ENCODE peak calls at places on chromosomes 7 and 10, in nine cellular contexts. R, F, U, Z, D, S, X, H and K are unnamed samples.

GRCh38 chr10:78211476-78212110 is 177.9 kb downstream of the RPS24 start:
- DNase-seq in U (no peak), R (no peak), Z (peak), S (peak), H (peak), F (no peak), X (peak), D (no peak), K (no peak)

GRCh38 chr7:27096756-27097514 is 1.1 kb upstream of the HOXA1 start:
- DNase-seq in U (no peak), F (peak), S (no peak), R (peak), X (no peak), D (peak), H (peak), Z (no peak), K (no peak)

GRCh38 chr10:70137135-70137534 is 4.5 kb upstream of the AIFM2 start:
- DNase-seq in U (no peak), R (no peak), F (no peak), Z (no peak), X (no peak), D (no peak), S (no peak), H (no peak), K (no peak)

GRCh38 chr10:5563991-5564536 is 39.3 kb downstream of the CALML3 start:
- DNase-seq in D (peak), R (no peak), F (peak), Z (no peak), S (peak), U (peak), X (no peak), H (no peak), K (peak)

GRCh38 chr10:82277591-82277990 is 402.6 kb downstream of the NRG3 start:
- DNase-seq in Z (no peak), R (no peak), D (no peak), H (no peak), U (no peak), F (no peak), S (no peak), X (no peak), K (no peak)

GRCh38 chr10:15202639-15203038 is 34.1 kb upstream of the NMT2 start:
- DNase-seq in R (no peak), U (no peak), X (no peak), S (no peak), Z (no peak), D (no peak), F (no peak), H (no peak), K (no peak)

GRCh38 chr10:103114876-103115275 is 78.2 kb downstream of the NT5C2 start:
- DNase-seq in H (no peak), Z (no peak), F (no peak), S (no peak), D (no peak), U (no peak), X (no peak), R (peak), K (no peak)

GRCh38 chr10:14052926-14053325 is 277.8 kb downstream of the FRMD4A start:
- DNase-seq in Z (no peak), H (no peak), S (no peak), U (no peak), F (no peak), X (no peak), R (no peak), D (no peak), K (no peak)

GRCh38 chr10:115706482-115707076 is 566.4 kb downstream of the GFRA1 start:
- DNase-seq in X (peak), F (no peak), Z (no peak), S (no peak), D (no peak), U (no peak), H (peak), R (peak), K (no peak)

GRCh38 chr7:66256281-66256680 is 51.1 kb downstream of the TPST1 start:
- DNase-seq in S (no peak), H (no peak), F (no peak), Z (no peak), R (no peak), U (no peak), X (no peak), D (no peak), K (no peak)

GRCh38 chr7:130486114-130486962 is 5.5 kb upstream of the MEST start:
- DNase-seq in F (peak), R (peak), X (peak), Z (peak), U (peak), D (peak), H (peak), S (peak), K (peak)

GRCh38 chr10:72704117-72704516 is 12.2 kb downstream of the MCU start:
- DNase-seq in Z (no peak), D (no peak), H (no peak), X (no peak), F (no peak), U (no peak), S (no peak), R (no peak), K (no peak)

GRCh38 chr7:13050703-13051102 is 363.3 kb downstream of the ARL4A start:
- DNase-seq in S (no peak), D (no peak), U (no peak), F (no peak), R (no peak), Z (no peak), X (no peak), H (no peak), K (no peak)

GRCh38 chr7:74477188-74477587 is 23.5 kb downstream of the GTF2IRD1 start:
- DNase-seq in R (peak), U (no peak), D (peak), F (no peak), Z (no peak), S (no peak), H (no peak), X (no peak), K (no peak)

GRCh38 chr10:98338318-98338717 is 70.3 kb upstream of the LOXL4 start:
- DNase-seq in X (no peak), S (no peak), F (no peak), H (no peak), U (no peak), Z (no peak), R (no peak), D (peak), K (no peak)

GRCh38 chr7:132155715-132156114 is 420.6 kb downstream of the PLXNA4 start:
- DNase-seq in D (no peak), H (no peak), S (no peak), R (no peak), F (no peak), X (no peak), Z (no peak), U (no peak), K (no peak)

GRCh38 chr7:127619681-127620405 is 1.9 kb upstream of the PAX4 start:
- DNase-seq in D (no peak), X (no peak), H (peak), U (no peak), R (no peak), F (no peak), S (no peak), Z (no peak), K (no peak)

GRCh38 chr10:45653454-45653853 is 19.1 kb downstream of the ZFAND4 start:
- DNase-seq in H (no peak), U (no peak), F (no peak), D (no peak), X (no peak), Z (no peak), S (no peak), R (no peak), K (no peak)

GRCh38 chr10:131422731-131423130 is 111.2 kb upstream of the TCERG1L start:
- DNase-seq in R (no peak), H (no peak), S (no peak), Z (no peak), D (no peak), X (no peak), F (no peak), U (no peak), K (no peak)

GRCh38 chr7:142445019-142445686 is 187.3 kb upstream of the PRSS58 start:
- DNase-seq in U (no peak), X (peak), R (no peak), H (peak), Z (no peak), D (no peak), F (no peak), S (no peak), K (peak)

GRCh38 chr7:100983451-100984187 is 14.3 kb downstream of the MUC12 start:
- DNase-seq in Z (no peak), H (no peak), F (peak), U (no peak), D (no peak), S (no peak), X (peak), R (peak), K (no peak)

GRCh38 chr7:157730614-157731013 is 393.8 kb downstream of the DNAJB6 start:
- DNase-seq in H (no peak), R (no peak), S (no peak), U (no peak), F (no peak), X (no peak), D (no peak), Z (no peak), K (no peak)

GRCh38 chr7:157734926-157735640 is 398.3 kb downstream of the DNAJB6 start:
- DNase-seq in R (no peak), F (no peak), D (no peak), H (no peak), Z (no peak), X (no peak), U (no peak), S (no peak), K (no peak)

GRCh38 chr7:157727964-157728615 is 391.3 kb downstream of the DNAJB6 start:
- DNase-seq in F (no peak), R (no peak), D (no peak), H (no peak), U (no peak), Z (no peak), S (no peak), X (no peak), K (no peak)

GRCh38 chr7:157726764-157727163 is 390.0 kb downstream of the DNAJB6 start:
- DNase-seq in D (no peak), X (no peak), R (no peak), U (no peak), H (no peak), Z (no peak), S (no peak), F (no peak), K (no peak)

DNA sequence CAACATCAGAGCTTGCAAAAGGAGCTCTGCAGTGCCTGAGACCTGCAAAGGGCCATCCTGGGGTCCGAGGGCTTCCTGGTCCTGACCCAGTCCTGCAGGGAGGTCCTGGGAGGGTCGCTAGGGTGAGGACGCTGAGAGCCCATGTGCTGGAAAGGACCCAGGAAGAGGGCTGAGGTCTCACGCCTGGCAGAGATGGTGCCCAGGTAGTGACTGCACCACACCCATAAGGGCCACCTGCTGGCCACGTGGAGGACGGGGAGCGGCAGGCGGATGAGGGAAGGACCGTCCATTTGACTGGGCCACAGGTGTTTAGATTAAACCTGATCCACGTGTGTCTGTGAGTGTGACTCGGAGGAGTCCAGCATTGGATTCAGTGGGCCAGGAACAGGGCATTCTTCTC is 392.8 kb downstream of the DNAJB6 start:
- DNase-seq in U (no peak), S (no peak), H (no peak), R (no peak), D (no peak), F (no peak), X (no peak), Z (no peak), K (no peak)
- TF ChIP-seq CTCF in U (no peak), S (no peak), H (no peak), R (no peak), D (no peak), F (no peak), X (no peak), Z (no peak), K (no peak)

DNA sequence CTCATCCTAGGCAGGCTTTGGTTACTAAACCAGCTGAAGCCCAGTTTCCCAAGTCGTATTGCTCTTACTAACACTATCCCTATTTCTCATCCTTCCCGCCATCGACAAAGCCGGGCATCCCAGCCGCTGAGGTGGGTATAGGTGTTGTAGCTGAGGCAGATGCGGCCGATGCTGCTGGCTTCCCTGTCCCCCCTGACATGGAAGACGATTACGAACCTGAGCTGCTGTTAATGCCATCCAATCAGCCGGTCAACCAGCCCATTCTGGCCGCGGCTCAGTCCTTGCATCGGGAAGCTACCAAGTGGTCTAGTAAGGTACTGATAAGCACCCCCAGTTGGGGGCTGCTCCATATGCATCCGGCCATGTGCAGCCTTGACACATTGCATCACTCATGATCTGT is 38.8 kb downstream of the AP3M1 start:
- DNase-seq in X (no peak), U (no peak), S (no peak), Z (no peak), F (no peak), D (no peak), R (no peak), H (no peak), K (no peak)
- H3K27ac ChIP-seq in X (no peak), U (no peak), S (peak), Z (no peak), F (no peak), D (no peak), R (no peak), H (no peak), K (no peak)

GRCh38 chr7:88401009-88401623 is 94.4 kb upstream of the STEAP4 start:
- DNase-seq in D (no peak), H (peak), Z (no peak), F (no peak), R (peak), X (peak), U (no peak), S (no peak), K (no peak)
- TF ChIP-seq CTCF in D (peak), H (peak), Z (peak), F (peak), R (peak), X (peak), U (peak), S (peak), K (no peak)

DNA sequence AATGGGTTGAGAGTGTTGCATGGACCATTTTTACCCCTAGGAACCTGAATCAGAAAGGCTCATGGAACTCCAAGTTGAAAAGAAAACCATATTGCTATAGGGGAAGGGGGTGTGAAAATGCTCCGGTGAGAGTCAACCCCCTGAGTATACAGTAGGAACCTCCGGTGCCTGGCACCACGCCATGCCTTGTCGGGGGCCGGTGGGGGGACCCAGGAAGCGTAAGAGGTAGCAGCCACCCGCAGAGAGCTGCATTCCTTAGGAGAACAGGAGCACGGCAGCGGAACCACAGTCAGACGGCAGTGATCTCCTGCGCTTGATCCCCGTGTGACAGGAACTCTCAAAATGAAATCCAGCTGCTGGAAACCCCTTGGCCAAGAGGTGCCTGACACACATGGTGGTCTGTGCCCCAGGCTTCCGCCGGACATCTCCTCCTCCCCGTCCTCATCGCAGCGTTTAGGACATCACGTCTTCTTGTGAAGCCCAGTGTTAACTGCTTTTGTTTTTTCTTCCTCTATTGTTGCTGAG is 186.7 kb downstream of the CELF2 start:
- DNase-seq in S (no peak), X (no peak), U (no peak), F (no peak), D (no peak), Z (no peak), R (no peak), H (peak), K (no peak)
- H3K27ac ChIP-seq in S (peak), X (no peak), U (no peak), F (no peak), D (no peak), Z (no peak), R (no peak), H (peak), K (peak)